ENCODE peak calls at places on chromosomes 12 and 14, in ten cellular contexts. N, B, E, F, L, H, U, D, I and V are unnamed samples. For H3K4me1, the result is how much of the 10 kb centered on the place peaks cover.

GRCh38 chr12:55931317-55931779 is 386 bp downstream of the DGKA start:
- DNase-seq in H (peak), F (no peak), N (peak), I (peak), D (no peak), E (no peak), L (no peak), U (no peak), B (no peak), V (no peak)

GRCh38 chr14:33362934-33363333 is 424.3 kb downstream of the NPAS3 start:
- DNase-seq in F (no peak), H (no peak), D (no peak), U (no peak), E (no peak), I (no peak), L (peak), B (no peak), N (no peak), V (no peak)

GRCh38 chr14:92026548-92027190 is 13.2 kb downstream of the TRIP11 start:
- DNase-seq in U (no peak), B (no peak), N (no peak), D (no peak), F (no peak), H (no peak), I (no peak), E (no peak), L (no peak), V (no peak)

GRCh38 chr14:59464651-59465569 is at the start of gene GPR135:
- DNase-seq in N (peak), U (peak), E (no peak), B (peak), I (peak), H (peak), L (peak), F (peak), D (peak), V (peak)

GRCh38 chr12:93699271-93700141 is 22.3 kb downstream of the CRADD start:
- DNase-seq in F (no peak), L (no peak), B (no peak), U (no peak), E (no peak), D (no peak), H (no peak), I (no peak), N (no peak), V (no peak)

GRCh38 chr12:17999174-17999801 is 90.7 kb downstream of the RERGL start:
- DNase-seq in B (no peak), N (no peak), U (no peak), L (no peak), E (no peak), F (no peak), D (no peak), I (no peak), H (no peak), V (no peak)

GRCh38 chr12:84697141-84697540 is 215.5 kb downstream of the SLC6A15 start:
- DNase-seq in D (no peak), N (no peak), U (no peak), E (no peak), B (no peak), F (no peak), L (no peak), H (no peak), I (no peak), V (no peak)

GRCh38 chr12:52215587-52216031 is 17.4 kb upstream of the KRT7 start:
- DNase-seq in B (no peak), D (no peak), I (peak), E (no peak), U (no peak), H (peak), F (no peak), N (no peak), L (no peak), V (no peak)

GRCh38 chr14:74543771-74544170 is 50.2 kb downstream of the ISCA2 start:
- DNase-seq in F (no peak), H (no peak), I (peak), U (no peak), B (no peak), L (no peak), N (no peak), E (no peak), D (no peak), V (no peak)

GRCh38 chr12:6919588-6919987 is 5.2 kb downstream of the ENO2 start:
- DNase-seq in E (no peak), N (no peak), I (peak), U (no peak), H (no peak), L (no peak), F (no peak), B (no peak), D (no peak), V (no peak)

GRCh38 chr14:30872602-30873001 is 1.8 kb upstream of the COCH start:
- DNase-seq in E (no peak), U (no peak), L (no peak), I (no peak), D (no peak), F (no peak), H (no peak), N (no peak), B (no peak), V (no peak)

GRCh38 chr14:43706901-43707300 is 800.2 kb downstream of the FSCB start:
- DNase-seq in H (no peak), B (no peak), F (no peak), N (no peak), E (no peak), I (no peak), D (no peak), U (no peak), L (no peak), V (no peak)

GRCh38 chr14:22793976-22794375 is 21.3 kb downstream of the SLC7A7 start:
- DNase-seq in H (no peak), F (no peak), I (no peak), L (no peak), B (no peak), D (no peak), E (no peak), N (no peak), U (no peak), V (no peak)

GRCh38 chr12:6361834-6362233 is 13.5 kb downstream of the SCNN1A start:
- DNase-seq in D (no peak), B (no peak), H (peak), L (no peak), F (peak), E (no peak), I (peak), U (no peak), N (peak), V (no peak)

GRCh38 chr12:123935956-123936355 is 36.7 kb downstream of the CCDC92 start:
- DNase-seq in F (no peak), U (no peak), I (no peak), H (no peak), D (no peak), L (no peak), N (no peak), B (no peak), E (no peak), V (no peak)

GRCh38 chr14:32354716-32355115 is 25.6 kb downstream of the AKAP6 start:
- DNase-seq in D (no peak), H (no peak), B (no peak), I (no peak), E (no peak), F (no peak), U (no peak), N (peak), L (no peak), V (no peak)

GRCh38 chr12:88393017-88393767 is 187.1 kb downstream of the KITLG start:
- DNase-seq in U (peak), B (no peak), H (peak), D (no peak), N (no peak), I (no peak), L (no peak), E (no peak), F (no peak), V (no peak)

GRCh38 chr12:26740991-26741390 is 92.0 kb downstream of the ITPR2 start:
- DNase-seq in E (no peak), B (no peak), N (no peak), I (no peak), U (no peak), H (no peak), F (no peak), D (no peak), L (no peak), V (peak)

GRCh38 chr12:106841471-106842302 is 67.2 kb downstream of the RIC8B start:
- DNase-seq in L (peak), H (peak), N (no peak), F (no peak), D (peak), U (peak), E (no peak), B (peak), I (no peak), V (peak)

GRCh38 chr12:74337951-74338350 is 199.7 kb upstream of the ATXN7L3B start:
- DNase-seq in H (peak), N (no peak), B (no peak), U (no peak), D (no peak), L (no peak), F (no peak), I (no peak), E (no peak), V (no peak)

GRCh38 chr12:14399871-14400270 is 34.4 kb downstream of the ATF7IP start:
- DNase-seq in F (no peak), D (no peak), L (no peak), H (peak), U (no peak), E (no peak), I (no peak), N (no peak), B (no peak), V (no peak)

GRCh38 chr12:74725154-74725553 is 187.5 kb downstream of the ATXN7L3B start:
- DNase-seq in B (no peak), L (no peak), U (peak), H (no peak), D (no peak), E (no peak), N (no peak), F (no peak), I (no peak), V (no peak)

GRCh38 chr12:53031616-53032015 is 18.2 kb upstream of the TNS2 start:
- DNase-seq in F (no peak), N (no peak), I (no peak), H (no peak), B (no peak), L (no peak), U (no peak), D (no peak), E (no peak), V (no peak)

GRCh38 chr14:58882577-58883018 is 244.8 kb downstream of the DACT1 start:
- DNase-seq in B (no peak), I (no peak), U (no peak), L (no peak), D (no peak), N (no peak), H (no peak), E (no peak), F (no peak), V (no peak)

GRCh38 chr12:106071686-106072085 is 67.1 kb downstream of the NUAK1 start:
- DNase-seq in N (no peak), H (no peak), L (no peak), D (no peak), F (no peak), E (no peak), U (no peak), B (no peak), I (no peak), V (no peak)

GRCh38 chr12:93098077-93098476 is 169.0 kb upstream of the EEA1 start:
- DNase-seq in F (peak), U (peak), E (peak), N (peak), I (no peak), D (peak), B (no peak), H (peak), L (peak), V (peak)

GRCh38 chr12:97386133-97386581 is 76.4 kb upstream of the RMST start:
- DNase-seq in N (no peak), D (no peak), L (no peak), I (no peak), U (no peak), F (no peak), B (no peak), E (no peak), H (no peak), V (no peak)

GRCh38 chr14:64724578-64724930 is 20.3 kb downstream of the PLEKHG3 start:
- DNase-seq in U (no peak), N (peak), D (no peak), L (no peak), I (peak), H (no peak), F (no peak), E (no peak), B (no peak), V (no peak)

GRCh38 chr14:24315807-24316596 is 4.7 kb downstream of the LTB4R start:
- DNase-seq in N (peak), D (no peak), E (no peak), U (no peak), L (no peak), B (no peak), F (peak), H (peak), I (no peak), V (peak)

GRCh38 chr14:89767861-89768268 is 186.7 kb downstream of the EFCAB11 start:
- DNase-seq in L (peak), E (no peak), H (peak), B (peak), I (no peak), N (no peak), F (no peak), U (peak), D (no peak), V (peak)

GRCh38 chr12:6917491-6918231 is 3.3 kb downstream of the ENO2 start:
- DNase-seq in D (no peak), L (no peak), F (no peak), H (no peak), U (no peak), I (peak), E (no peak), N (no peak), B (no peak), V (no peak)

GRCh38 chr12:6215120-6215807 is 15.1 kb downstream of the CD9 start:
- DNase-seq in E (no peak), N (no peak), D (no peak), F (no peak), I (no peak), L (no peak), U (no peak), H (no peak), B (no peak), V (no peak)

GRCh38 chr14:77988096-77988870 is 181.9 kb upstream of the NRXN3 start:
- DNase-seq in H (no peak), E (no peak), F (no peak), I (no peak), D (no peak), L (no peak), U (no peak), N (no peak), B (no peak), V (no peak)

GRCh38 chr14:62126885-62127478 is 364.8 kb downstream of the SNAPC1 start:
- DNase-seq in L (peak), U (peak), I (no peak), E (no peak), N (no peak), B (no peak), D (no peak), H (peak), F (no peak), V (no peak)

GRCh38 chr14:51058382-51058781 is 36.5 kb downstream of the TRIM9 start:
- DNase-seq in H (no peak), N (no peak), I (no peak), D (no peak), U (no peak), L (no peak), E (no peak), F (no peak), B (no peak), V (no peak)

GRCh38 chr12:212799-213526 is 994 bp downstream of the SLC6A12 start:
- DNase-seq in U (no peak), F (peak), B (peak), N (peak), D (no peak), E (no peak), I (no peak), H (no peak), L (no peak), V (peak)

GRCh38 chr14:103679351-103679750 is 35.9 kb downstream of the XRCC3 start:
- DNase-seq in U (peak), D (no peak), E (no peak), F (peak), B (no peak), L (no peak), N (no peak), H (peak), I (no peak), V (peak)

DNA sequence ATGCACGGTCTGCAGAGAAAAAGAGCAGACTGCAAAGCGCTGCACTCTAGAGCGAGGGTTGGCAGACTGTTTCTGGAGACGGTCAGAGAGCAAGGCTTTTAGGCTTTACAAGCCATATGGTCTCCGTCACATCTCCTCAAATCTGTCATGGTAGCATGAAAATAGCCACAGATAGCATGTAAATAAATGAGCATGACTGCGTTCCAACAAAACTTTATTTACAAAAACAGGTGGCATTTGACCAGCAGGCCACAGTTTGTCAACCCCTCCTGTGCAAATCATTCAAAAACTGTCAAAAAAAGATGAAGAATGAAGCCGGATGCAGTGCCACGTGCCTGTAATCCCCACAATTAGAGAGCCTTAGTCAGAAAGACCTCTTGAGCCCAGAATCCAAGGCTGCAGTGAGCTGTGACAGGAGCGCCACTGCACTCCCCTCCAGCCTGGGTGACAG is 18.9 kb downstream of the SYNE3 start:
- DNase-seq in U (peak), D (no peak), E (no peak), L (no peak), B (no peak), N (no peak), H (no peak), F (no peak), I (no peak), V (no peak)
- H3K4me1 ChIP-seq in U (under half), D (under half), E (half or more), L (under half), B (under half), N (half or more), H (under half), F (half or more), I (half or more), V (half or more)

DNA sequence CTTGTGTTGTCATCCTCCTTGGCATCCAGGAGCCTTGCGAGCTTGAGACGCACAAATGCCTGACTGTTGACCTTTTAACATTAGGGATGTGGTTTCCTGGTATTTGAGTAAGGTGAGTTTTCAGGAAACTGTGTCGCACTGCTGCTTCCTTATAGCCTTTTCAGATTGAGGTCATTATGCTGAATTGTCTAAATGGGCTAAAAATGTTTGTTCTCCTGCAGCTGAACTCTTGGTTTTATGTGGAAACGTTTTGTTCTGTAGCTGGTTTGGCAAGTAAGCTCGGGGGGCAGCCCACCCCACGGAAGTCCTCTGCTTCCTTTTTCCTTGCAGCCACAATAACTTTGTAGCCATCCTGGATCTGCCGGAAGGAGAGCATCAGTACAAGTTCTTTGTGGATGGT is 5.7 kb downstream of the PRKAB1 start:
- DNase-seq in E (no peak), D (peak), L (no peak), F (no peak), U (no peak), H (peak), I (no peak), B (no peak), N (peak), V (no peak)
- H3K4me1 ChIP-seq in E (under half), D (under half), L (under half), F (half or more), U (under half), H (under half), I (under half), B (under half), N (half or more), V (under half)

GRCh38 chr12:9868271-9868815 is 811 bp downstream of the CLEC2B start:
- DNase-seq in N (no peak), L (no peak), D (no peak), I (no peak), H (peak), E (no peak), B (no peak), U (no peak), F (no peak), V (no peak)
- H3K4me1 ChIP-seq in N (under half), L (under half), D (under half), I (under half), H (under half), E (under half), B (under half), U (under half), F (under half), V (under half)

DNA sequence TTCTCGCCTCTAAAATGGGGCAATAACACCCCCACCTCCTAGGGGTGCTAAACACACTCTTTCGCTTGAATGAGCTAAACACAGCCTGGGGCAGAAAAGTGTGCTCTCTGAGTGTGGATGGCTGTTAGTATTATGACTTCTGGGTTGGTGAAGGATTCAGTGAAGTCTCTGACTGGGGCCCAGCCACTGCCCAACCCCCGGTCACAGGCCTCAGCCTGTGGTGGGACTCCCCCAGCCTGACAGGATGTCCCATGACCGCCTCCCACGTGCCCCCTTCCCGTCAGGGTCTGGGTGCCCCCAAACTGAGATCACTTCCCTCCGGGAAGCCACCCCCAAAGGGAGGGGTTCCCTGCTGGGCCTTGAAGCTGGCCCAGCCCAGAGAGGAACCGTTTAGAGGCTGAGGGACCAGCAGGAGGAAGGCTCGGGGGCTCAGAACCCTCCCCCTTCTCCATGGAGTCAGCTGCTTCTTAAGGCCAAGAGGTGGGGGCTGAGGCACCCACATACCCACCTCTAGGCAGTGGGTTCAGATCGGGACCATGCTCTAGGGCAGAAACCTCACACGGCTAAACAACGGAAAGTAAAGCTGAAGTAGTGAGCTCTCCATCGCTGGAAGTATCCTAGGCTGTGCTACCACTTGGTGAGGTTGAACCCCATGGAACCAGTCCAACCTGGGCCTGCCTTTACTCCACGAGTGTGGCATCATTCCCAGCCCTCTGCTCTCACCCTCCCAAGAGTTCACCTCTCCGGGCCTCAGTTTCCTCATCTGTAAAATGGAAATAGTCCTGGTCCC is 13.8 kb downstream of the DTX1 start:
- DNase-seq in H (no peak), D (peak), N (peak), U (no peak), I (no peak), B (no peak), E (no peak), F (no peak), L (no peak), V (peak)
- H3K4me1 ChIP-seq in H (under half), D (under half), N (under half), U (under half), I (under half), B (under half), E (under half), F (under half), L (under half), V (under half)